ENCODE peak calls at places on chromosomes 5 and 9, in seven cellular contexts. One of them, this sample, is unnamed.

GRCh38 chr9:116154976-116155699 is 1.5 kb downstream of the PAPPA start:
- DNase-seq in AG09309: no peak
- DNase-seq in endothelial cell: no peak
- DNase-seq in tibial artery: no peak
- DNase-seq in right atrium auricular region: no peak
- DNase-seq in left ventricle myocardium inferior: peak; percentile 16
- DNase-seq in neural progenitor cell: peak; percentile 21
- DNase-seq in this sample: no peak

GRCh38 chr9:74557577-74557976 is 60.4 kb downstream of the RORB start:
- DNase-seq in AG09309: no peak
- DNase-seq in endothelial cell: no peak
- DNase-seq in tibial artery: no peak
- DNase-seq in right atrium auricular region: no peak
- DNase-seq in left ventricle myocardium inferior: no peak
- DNase-seq in neural progenitor cell: no peak
- DNase-seq in this sample: no peak

GRCh38 chr9:131062979-131063378 is 33.4 kb upstream of the AIF1L start:
- DNase-seq in AG09309: no peak
- DNase-seq in endothelial cell: no peak
- DNase-seq in tibial artery: no peak
- DNase-seq in right atrium auricular region: no peak
- DNase-seq in left ventricle myocardium inferior: no peak
- DNase-seq in neural progenitor cell: no peak
- DNase-seq in this sample: no peak

GRCh38 chr5:105506692-105507277 is 1944.2 kb upstream of the NUDT12 start:
- DNase-seq in AG09309: no peak
- DNase-seq in endothelial cell: peak; percentile 28
- DNase-seq in tibial artery: no peak
- DNase-seq in right atrium auricular region: no peak
- DNase-seq in left ventricle myocardium inferior: no peak
- DNase-seq in neural progenitor cell: peak; percentile 55
- DNase-seq in this sample: no peak

GRCh38 chr9:133844876-133845658 is 106.9 kb upstream of the SARDH start:
- DNase-seq in AG09309: no peak
- DNase-seq in endothelial cell: no peak
- DNase-seq in tibial artery: peak; percentile 78
- DNase-seq in right atrium auricular region: peak; percentile 89
- DNase-seq in left ventricle myocardium inferior: peak; percentile 79
- DNase-seq in neural progenitor cell: no peak
- DNase-seq in this sample: no peak

GRCh38 chr5:36177715-36178556 is 26.0 kb downstream of the SKP2 start:
- DNase-seq in AG09309: no peak
- DNase-seq in endothelial cell: no peak
- DNase-seq in tibial artery: no peak
- DNase-seq in right atrium auricular region: no peak
- DNase-seq in left ventricle myocardium inferior: no peak
- DNase-seq in neural progenitor cell: peak; percentile 50
- DNase-seq in this sample: no peak

GRCh38 chr5:54363669-54364068 is 53.3 kb upstream of the ARL15 start:
- DNase-seq in AG09309: no peak
- DNase-seq in endothelial cell: no peak
- DNase-seq in tibial artery: no peak
- DNase-seq in right atrium auricular region: no peak
- DNase-seq in left ventricle myocardium inferior: no peak
- DNase-seq in neural progenitor cell: no peak
- DNase-seq in this sample: no peak

GRCh38 chr5:63175850-63176249 is 597.2 kb downstream of the LRRC70 start:
- DNase-seq in AG09309: no peak
- DNase-seq in endothelial cell: no peak
- DNase-seq in tibial artery: no peak
- DNase-seq in right atrium auricular region: no peak
- DNase-seq in left ventricle myocardium inferior: no peak
- DNase-seq in neural progenitor cell: no peak
- DNase-seq in this sample: no peak

GRCh38 chr9:76893395-76893932 is 12.4 kb downstream of the PRUNE2 start:
- DNase-seq in AG09309: no peak
- DNase-seq in endothelial cell: no peak
- DNase-seq in tibial artery: peak; percentile 86
- DNase-seq in right atrium auricular region: no peak
- DNase-seq in left ventricle myocardium inferior: no peak
- DNase-seq in neural progenitor cell: no peak
- DNase-seq in this sample: no peak

GRCh38 chr5:145887217-145887616 is 14.4 kb upstream of the GRXCR2 start:
- DNase-seq in AG09309: no peak
- DNase-seq in endothelial cell: no peak
- DNase-seq in tibial artery: no peak
- DNase-seq in right atrium auricular region: no peak
- DNase-seq in left ventricle myocardium inferior: no peak
- DNase-seq in neural progenitor cell: no peak
- DNase-seq in this sample: no peak

GRCh38 chr5:14362511-14362910 is 219.1 kb upstream of the OTULINL start:
- DNase-seq in AG09309: no peak
- DNase-seq in endothelial cell: no peak
- DNase-seq in tibial artery: no peak
- DNase-seq in right atrium auricular region: no peak
- DNase-seq in left ventricle myocardium inferior: no peak
- DNase-seq in neural progenitor cell: no peak
- DNase-seq in this sample: no peak

GRCh38 chr9:132592451-132592850 is 10.0 kb downstream of the BARHL1 start:
- DNase-seq in AG09309: no peak
- DNase-seq in endothelial cell: no peak
- DNase-seq in tibial artery: no peak
- DNase-seq in right atrium auricular region: no peak
- DNase-seq in left ventricle myocardium inferior: no peak
- DNase-seq in neural progenitor cell: peak; percentile 64
- DNase-seq in this sample: no peak

GRCh38 chr9:85484235-85484634 is 257.5 kb downstream of the AGTPBP1 start:
- DNase-seq in AG09309: no peak
- DNase-seq in endothelial cell: no peak
- DNase-seq in tibial artery: no peak
- DNase-seq in right atrium auricular region: no peak
- DNase-seq in left ventricle myocardium inferior: no peak
- DNase-seq in neural progenitor cell: no peak
- DNase-seq in this sample: no peak

DNA sequence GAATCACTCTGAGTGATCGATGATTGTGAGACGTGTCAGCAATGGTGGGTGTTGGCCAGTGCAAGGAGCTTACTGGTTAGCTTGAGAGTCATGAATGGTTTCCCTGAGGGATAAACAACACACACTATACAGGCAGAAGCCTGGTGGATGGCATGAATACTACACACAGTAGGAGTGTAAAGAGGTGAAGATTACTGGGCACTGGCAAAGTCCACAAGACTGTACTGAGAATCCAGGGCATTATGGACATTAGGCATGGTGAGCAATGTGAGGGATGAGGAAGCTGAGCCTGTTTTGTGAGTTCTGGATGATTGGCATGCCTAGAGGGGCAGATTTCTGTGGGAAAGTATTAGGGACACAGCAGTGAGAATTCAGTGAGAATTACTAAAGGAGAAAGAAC is 71.3 kb downstream of the KDM4C start:
- DNase-seq in AG09309: no peak
- DNase-seq in endothelial cell: no peak
- DNase-seq in tibial artery: no peak
- DNase-seq in right atrium auricular region: no peak
- DNase-seq in left ventricle myocardium inferior: no peak
- DNase-seq in neural progenitor cell: peak; percentile 15
- DNase-seq in this sample: no peak
- TF ChIP-seq CTCF in AG09309: no peak
- TF ChIP-seq CTCF in endothelial cell: peak; percentile 20
- TF ChIP-seq CTCF in tibial artery: no peak
- TF ChIP-seq CTCF in right atrium auricular region: no peak
- TF ChIP-seq CTCF in left ventricle myocardium inferior: no peak
- TF ChIP-seq CTCF in neural progenitor cell: peak; percentile 17
- TF ChIP-seq CTCF in this sample: no peak

GRCh38 chr5:157059093-157059539 is at the start of gene HAVCR1:
- DNase-seq in AG09309: no peak
- DNase-seq in endothelial cell: no peak
- DNase-seq in tibial artery: no peak
- DNase-seq in right atrium auricular region: no peak
- DNase-seq in left ventricle myocardium inferior: no peak
- DNase-seq in neural progenitor cell: no peak
- DNase-seq in this sample: no peak
- TF ChIP-seq CTCF in AG09309: no peak
- TF ChIP-seq CTCF in endothelial cell: no peak
- TF ChIP-seq CTCF in tibial artery: no peak
- TF ChIP-seq CTCF in right atrium auricular region: no peak
- TF ChIP-seq CTCF in left ventricle myocardium inferior: no peak
- TF ChIP-seq CTCF in neural progenitor cell: no peak
- TF ChIP-seq CTCF in this sample: no peak

GRCh38 chr9:109974918-109975276 is 194.9 kb downstream of the PALM2AKAP2 start:
- DNase-seq in AG09309: no peak
- DNase-seq in endothelial cell: no peak
- DNase-seq in tibial artery: no peak
- DNase-seq in right atrium auricular region: no peak
- DNase-seq in left ventricle myocardium inferior: no peak
- DNase-seq in neural progenitor cell: no peak
- DNase-seq in this sample: no peak

GRCh38 chr9:109971226-109971625 is 191.2 kb downstream of the PALM2AKAP2 start:
- DNase-seq in AG09309: no peak
- DNase-seq in endothelial cell: no peak
- DNase-seq in tibial artery: no peak
- DNase-seq in right atrium auricular region: no peak
- DNase-seq in left ventricle myocardium inferior: no peak
- DNase-seq in neural progenitor cell: peak; percentile 14
- DNase-seq in this sample: no peak

GRCh38 chr9:109973336-109973735 is 193.3 kb downstream of the PALM2AKAP2 start:
- DNase-seq in AG09309: no peak
- DNase-seq in endothelial cell: no peak
- DNase-seq in tibial artery: no peak
- DNase-seq in right atrium auricular region: no peak
- DNase-seq in left ventricle myocardium inferior: no peak
- DNase-seq in neural progenitor cell: no peak
- DNase-seq in this sample: no peak

GRCh38 chr9:109974143-109974917 is 194.3 kb downstream of the PALM2AKAP2 start:
- DNase-seq in AG09309: no peak
- DNase-seq in endothelial cell: no peak
- DNase-seq in tibial artery: no peak
- DNase-seq in right atrium auricular region: no peak
- DNase-seq in left ventricle myocardium inferior: peak; percentile 21
- DNase-seq in neural progenitor cell: no peak
- DNase-seq in this sample: no peak

DNA sequence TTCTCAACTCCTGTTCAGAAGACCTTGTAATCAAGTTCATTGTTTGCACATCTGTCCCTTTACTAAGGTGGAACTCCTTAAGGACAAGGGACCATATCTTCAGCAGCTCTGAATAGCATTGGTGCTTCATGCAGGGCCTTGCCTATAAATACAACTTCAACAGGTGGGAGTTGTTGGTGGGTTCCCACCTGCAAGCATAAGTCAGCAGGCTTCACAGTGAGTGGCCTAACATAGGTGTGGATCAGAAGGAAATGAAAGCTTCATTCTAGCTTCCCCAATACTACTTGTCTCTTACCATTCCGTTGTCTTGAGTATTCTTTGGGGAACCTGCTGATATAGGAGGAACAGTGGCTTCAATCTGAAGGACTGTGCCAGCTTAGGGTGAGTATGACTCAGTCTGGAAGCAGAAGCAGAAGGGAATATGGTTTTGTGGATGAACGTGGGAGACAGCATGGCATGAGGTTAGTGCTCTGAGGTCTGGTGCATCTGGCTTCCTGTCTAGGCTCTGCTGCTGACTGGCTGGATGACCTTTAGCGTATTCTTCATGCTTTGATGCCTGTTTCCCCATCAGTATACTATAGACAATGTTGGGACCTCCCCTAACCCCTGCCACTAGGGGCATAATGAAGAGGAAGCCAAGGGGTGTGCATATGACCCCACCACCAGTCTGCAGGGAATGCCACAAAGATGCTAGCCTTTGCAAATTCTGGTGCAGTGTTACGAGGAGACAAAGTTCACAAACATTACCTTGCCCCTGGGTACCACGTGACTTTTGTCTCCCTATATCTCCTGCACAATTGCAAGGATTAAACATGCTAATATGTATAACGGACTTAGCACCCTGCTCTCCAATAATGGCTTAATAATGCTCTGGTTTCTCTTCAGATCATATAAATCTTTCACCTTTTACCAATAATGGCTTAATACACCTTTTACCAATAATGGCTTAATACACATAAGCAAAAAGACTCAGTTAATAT is 192.3 kb downstream of the PALM2AKAP2 start:
- DNase-seq in AG09309: no peak
- DNase-seq in endothelial cell: no peak
- DNase-seq in tibial artery: no peak
- DNase-seq in right atrium auricular region: no peak
- DNase-seq in left ventricle myocardium inferior: no peak
- DNase-seq in neural progenitor cell: no peak
- DNase-seq in this sample: no peak
- TF ChIP-seq CTCF in AG09309: no peak
- TF ChIP-seq CTCF in endothelial cell: no peak
- TF ChIP-seq CTCF in tibial artery: no peak
- TF ChIP-seq CTCF in right atrium auricular region: no peak
- TF ChIP-seq CTCF in left ventricle myocardium inferior: no peak
- TF ChIP-seq CTCF in neural progenitor cell: peak; percentile 22
- TF ChIP-seq CTCF in this sample: no peak

GRCh38 chr9:94553029-94553938 is 1.6 kb upstream of the PCAT7 start:
- DNase-seq in AG09309: no peak
- DNase-seq in endothelial cell: no peak
- DNase-seq in tibial artery: no peak
- DNase-seq in right atrium auricular region: no peak
- DNase-seq in left ventricle myocardium inferior: no peak
- DNase-seq in neural progenitor cell: peak; percentile 45
- DNase-seq in this sample: no peak

GRCh38 chr9:94560237-94560636 is 5.4 kb downstream of the PCAT7 start:
- DNase-seq in AG09309: no peak
- DNase-seq in endothelial cell: no peak
- DNase-seq in tibial artery: no peak
- DNase-seq in right atrium auricular region: no peak
- DNase-seq in left ventricle myocardium inferior: no peak
- DNase-seq in neural progenitor cell: no peak
- DNase-seq in this sample: no peak

GRCh38 chr9:94554078-94554438 is 825 bp upstream of the PCAT7 start:
- DNase-seq in AG09309: no peak
- DNase-seq in endothelial cell: no peak
- DNase-seq in tibial artery: no peak
- DNase-seq in right atrium auricular region: no peak
- DNase-seq in left ventricle myocardium inferior: no peak
- DNase-seq in neural progenitor cell: no peak
- DNase-seq in this sample: no peak

DNA sequence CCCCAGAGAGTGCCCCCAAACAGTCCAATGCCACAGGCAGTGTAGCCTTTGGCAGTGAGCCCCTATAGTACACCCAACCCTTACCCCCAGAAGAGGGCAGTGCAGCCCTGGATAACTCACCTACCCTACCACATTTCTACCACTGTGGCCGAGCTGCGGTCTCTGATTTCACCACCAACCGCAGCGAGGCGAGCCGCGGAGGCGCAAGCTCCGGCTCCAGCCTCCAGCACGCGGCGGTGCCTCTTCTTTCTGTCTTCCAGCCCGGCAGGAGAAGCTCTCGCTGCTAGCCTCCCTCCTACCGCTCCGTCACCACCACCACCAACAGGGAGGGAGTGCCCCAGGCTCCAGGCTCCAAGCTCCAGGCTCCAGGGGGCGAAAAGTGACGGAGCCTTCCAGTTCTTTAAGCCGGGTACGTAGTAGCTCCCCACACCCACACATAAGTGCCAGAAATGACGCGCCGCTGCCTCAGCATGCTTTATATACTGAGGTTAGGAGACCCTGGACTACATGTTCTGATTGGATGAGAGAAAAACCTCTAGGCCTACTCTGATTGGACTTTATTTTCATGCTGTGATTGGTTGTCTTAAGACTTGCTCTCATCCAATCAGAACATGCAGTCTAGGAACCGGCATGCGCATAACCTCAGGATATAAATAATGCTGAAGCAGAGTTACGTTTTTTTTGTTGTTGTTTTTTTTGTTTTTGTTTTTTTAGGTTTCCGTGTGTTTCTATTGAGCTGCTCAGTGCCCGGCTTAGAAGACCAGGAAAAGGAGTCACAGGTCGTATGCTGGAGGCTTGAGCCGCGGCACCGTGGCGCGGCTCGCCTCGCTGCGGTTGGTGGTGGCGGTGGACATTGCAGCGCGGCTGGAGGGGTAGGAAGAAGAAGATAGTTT is at the start of gene PCAT7:
- DNase-seq in AG09309: no peak
- DNase-seq in endothelial cell: peak; percentile 83
- DNase-seq in tibial artery: no peak
- DNase-seq in right atrium auricular region: no peak
- DNase-seq in left ventricle myocardium inferior: no peak
- DNase-seq in neural progenitor cell: peak; percentile 93
- DNase-seq in this sample: peak; percentile 92
- TF ChIP-seq CTCF in AG09309: peak; percentile 44
- TF ChIP-seq CTCF in endothelial cell: peak; percentile 49
- TF ChIP-seq CTCF in tibial artery: no peak
- TF ChIP-seq CTCF in right atrium auricular region: peak; percentile 36
- TF ChIP-seq CTCF in left ventricle myocardium inferior: peak; percentile 44
- TF ChIP-seq CTCF in neural progenitor cell: peak; percentile 73
- TF ChIP-seq CTCF in this sample: peak; percentile 71